ENCODE peak calls at places on chromosomes 1 and 21, in six cellular contexts. Y is brain microvascular endothelial cell, Q is posterior cingulate gyrus, U is AG08396, P is activated gamma-delta T cell treated with Interleukin-2 at 50 U/mL for 16 hours, Z is upper lobe of right lung. J is an unnamed sample.

GRCh38 chr1:47681735-47682134 is 243.9 kb downstream of the FOXD2 start:
- DNase-seq in Y (no peak), Q (no peak), U (no peak), P (no peak), Z (no peak), J (no peak)

GRCh38 chr1:12344611-12345299 is 114.9 kb downstream of the VPS13D start:
- DNase-seq in Y (no peak), Q (peak), U (no peak), P (no peak), Z (peak), J (peak)

GRCh38 chr21:8991088-8991907 is 1530.1 kb upstream of the TPTE start:
- DNase-seq in Y (no peak), Q (no peak), U (no peak), P (no peak), Z (no peak), J (no peak)

GRCh38 chr1:13816016-13816760 is 116.2 kb downstream of the PRDM2 start:
- DNase-seq in Y (no peak), Q (no peak), U (no peak), P (no peak), Z (peak), J (no peak)

GRCh38 chr1:101198842-101199636 is 37.8 kb upstream of the S1PR1 start:
- DNase-seq in Y (no peak), Q (no peak), U (no peak), P (no peak), Z (no peak), J (peak)

GRCh38 chr1:44377925-44378784 is 23.1 kb upstream of the ERI3 start:
- DNase-seq in Y (peak), Q (no peak), U (peak), P (peak), Z (no peak), J (no peak)

GRCh38 chr21:41583274-41583790 is 75.4 kb upstream of the TMPRSS2 start:
- DNase-seq in Y (no peak), Q (no peak), U (peak), P (no peak), Z (peak), J (no peak)

GRCh38 chr1:156814571-156815260 is 1.9 kb downstream of the SH2D2A start:
- DNase-seq in Y (no peak), Q (no peak), U (no peak), P (peak), Z (no peak), J (no peak)

GRCh38 chr1:11025618-11026017 is 13.2 kb downstream of the TARDBP start:
- DNase-seq in Y (no peak), Q (no peak), U (no peak), P (no peak), Z (no peak), J (no peak)

GRCh38 chr1:167185062-167185461 is 35.6 kb upstream of the POU2F1 start:
- DNase-seq in Y (no peak), Q (no peak), U (no peak), P (no peak), Z (no peak), J (no peak)

GRCh38 chr1:202200112-202200548 is 6.5 kb downstream of the LGR6 start:
- DNase-seq in Y (no peak), Q (no peak), U (no peak), P (no peak), Z (no peak), J (no peak)

GRCh38 chr1:155504207-155504606 is 58.4 kb downstream of the ASH1L start:
- DNase-seq in Y (peak), Q (no peak), U (no peak), P (no peak), Z (no peak), J (no peak)

GRCh38 chr21:18026359-18026758 is 207.2 kb upstream of the C21orf91 start:
- DNase-seq in Y (no peak), Q (no peak), U (no peak), P (no peak), Z (no peak), J (no peak)

GRCh38 chr1:159172599-159173291 is 1.3 kb downstream of the CADM3 start:
- DNase-seq in Y (no peak), Q (peak), U (no peak), P (no peak), Z (no peak), J (no peak)

GRCh38 chr1:99481391-99481996 is 164.4 kb upstream of the PALMD start:
- DNase-seq in Y (peak), Q (no peak), U (peak), P (peak), Z (no peak), J (no peak)

GRCh38 chr1:93602101-93602500 is 79.5 kb downstream of the BCAR3 start:
- DNase-seq in Y (no peak), Q (no peak), U (no peak), P (no peak), Z (no peak), J (no peak)

GRCh38 chr1:210624722-210625121 is 296.0 kb downstream of the HHAT start:
- DNase-seq in Y (no peak), Q (peak), U (no peak), P (no peak), Z (no peak), J (no peak)

J was measured in GM12878.